ENCODE peak calls at places on chromosome 22, in six cellular contexts. X is keratinocyte; S is CD8-positive, alpha-beta T cell; L is AG09309; Q is coronary artery; B is cardiac fibroblast. Z is an unnamed sample.

GRCh38 chr22:46073683-46074504 is 76.4 kb upstream of the PPARA start:
- DNase-seq in X (no peak), B (peak; percentile 50), S (no peak), Q (peak; percentile 83), L (no peak), Z (peak; percentile 9)

GRCh38 chr22:44074286-44074984 is 50.3 kb downstream of the PARVB start:
- DNase-seq in B (no peak), S (no peak), Q (no peak), X (no peak), L (no peak), Z (no peak)

GRCh38 chr22:22684605-22685561 is 40.5 kb downstream of the GGTLC2 start:
- DNase-seq in X (no peak), S (no peak), B (peak; percentile 72), Q (no peak), L (peak; percentile 0), Z (no peak)

GRCh38 chr22:23306438-23306921 is 126.2 kb downstream of the BCR start:
- DNase-seq in B (peak; percentile 91), X (no peak), S (no peak), L (peak; percentile 16), Q (peak; percentile 80), Z (peak; percentile 42)

GRCh38 chr22:37343343-37343742 is 61.0 kb downstream of the CYTH4 start:
- DNase-seq in B (no peak), L (no peak), X (no peak), S (no peak), Q (no peak), Z (no peak)

GRCh38 chr22:38262051-38262795 is 10.6 kb downstream of the TMEM184B start:
- DNase-seq in S (peak; percentile 43), Q (no peak), B (peak; percentile 30), X (no peak), L (no peak), Z (peak; percentile 70)

GRCh38 chr22:20615021-20615420 is 107.6 kb downstream of the MED15 start:
- DNase-seq in S (no peak), Q (no peak), B (no peak), L (no peak), X (no peak), Z (peak; percentile 8)

GRCh38 chr22:22924369-22925145 is 36.9 kb downstream of the IGLL5 start:
- DNase-seq in B (no peak), S (no peak), Q (no peak), X (no peak), L (no peak), Z (no peak)

GRCh38 chr22:17919276-17920144 is 104.9 kb downstream of the MICAL3 start:
- DNase-seq in L (no peak), S (no peak), X (no peak), B (no peak), Q (no peak), Z (no peak)

GRCh38 chr22:44005524-44005923 is 18.6 kb upstream of the PARVB start:
- DNase-seq in Q (no peak), B (no peak), S (no peak), L (no peak), X (no peak), Z (no peak)

GRCh38 chr22:38489561-38490133 is 16.5 kb downstream of the DDX17 start:
- DNase-seq in B (no peak), L (no peak), X (no peak), S (no peak), Q (no peak), Z (no peak)

GRCh38 chr22:26430600-26430999 is 1.5 kb downstream of the ASPHD2 start:
- DNase-seq in B (no peak), L (no peak), X (no peak), Q (no peak), S (no peak), Z (no peak)

GRCh38 chr22:35893698-35894097 is 134.9 kb downstream of the RBFOX2 start:
- DNase-seq in B (peak; percentile 84), L (no peak), X (no peak), S (no peak), Q (no peak), Z (no peak)

GRCh38 chr22:26536056-26536761 is 23.9 kb upstream of the TFIP11 start:
- DNase-seq in Q (no peak), B (no peak), S (no peak), L (no peak), X (no peak), Z (peak; percentile 54)

GRCh38 chr22:36201630-36202312 is at the start of gene APOL4:
- DNase-seq in Q (no peak), S (no peak), X (no peak), L (no peak), B (peak; percentile 79), Z (no peak)

GRCh38 chr22:20238567-20239062 is 29.5 kb downstream of the RTN4R start:
- DNase-seq in S (peak; percentile 56), B (no peak), L (no peak), X (no peak), Q (no peak), Z (peak; percentile 16)

GRCh38 chr22:37802310-37803194 is 5.2 kb upstream of the GCAT start:
- DNase-seq in S (no peak), Q (no peak), L (no peak), B (peak; percentile 65), X (no peak), Z (no peak)

GRCh38 chr22:45638834-45639746 is 32.5 kb upstream of the ATXN10 start:
- DNase-seq in S (no peak), B (peak; percentile 66), X (peak; percentile 57), L (no peak), Q (no peak), Z (peak; percentile 83)

GRCh38 chr22:23501244-23501643 is 78.8 kb downstream of the IGLL1 start:
- DNase-seq in B (no peak), L (no peak), Q (no peak), X (no peak), S (no peak), Z (peak; percentile 5)

GRCh38 chr22:45207981-45208664 is 32.6 kb downstream of the KIAA0930 start:
- DNase-seq in L (no peak), S (no peak), X (no peak), Q (no peak), B (no peak), Z (peak; percentile 89)

GRCh38 chr22:28440517-28441366 is 238.9 kb downstream of the TTC28 start:
- DNase-seq in L (no peak), X (no peak), Q (no peak), S (no peak), B (peak; percentile 82), Z (no peak)

GRCh38 chr22:28441720-28442263 is 237.8 kb downstream of the TTC28 start:
- DNase-seq in L (no peak), X (no peak), Q (no peak), S (no peak), B (peak; percentile 22), Z (no peak)

GRCh38 chr22:28444659-28445058 is 235.0 kb downstream of the TTC28 start:
- DNase-seq in S (no peak), L (no peak), B (no peak), X (no peak), Q (no peak), Z (no peak)

GRCh38 chr22:28442951-28443876 is 236.4 kb downstream of the TTC28 start:
- DNase-seq in S (no peak), X (no peak), L (no peak), B (peak; percentile 85), Q (no peak), Z (peak; percentile 43)

DNA sequence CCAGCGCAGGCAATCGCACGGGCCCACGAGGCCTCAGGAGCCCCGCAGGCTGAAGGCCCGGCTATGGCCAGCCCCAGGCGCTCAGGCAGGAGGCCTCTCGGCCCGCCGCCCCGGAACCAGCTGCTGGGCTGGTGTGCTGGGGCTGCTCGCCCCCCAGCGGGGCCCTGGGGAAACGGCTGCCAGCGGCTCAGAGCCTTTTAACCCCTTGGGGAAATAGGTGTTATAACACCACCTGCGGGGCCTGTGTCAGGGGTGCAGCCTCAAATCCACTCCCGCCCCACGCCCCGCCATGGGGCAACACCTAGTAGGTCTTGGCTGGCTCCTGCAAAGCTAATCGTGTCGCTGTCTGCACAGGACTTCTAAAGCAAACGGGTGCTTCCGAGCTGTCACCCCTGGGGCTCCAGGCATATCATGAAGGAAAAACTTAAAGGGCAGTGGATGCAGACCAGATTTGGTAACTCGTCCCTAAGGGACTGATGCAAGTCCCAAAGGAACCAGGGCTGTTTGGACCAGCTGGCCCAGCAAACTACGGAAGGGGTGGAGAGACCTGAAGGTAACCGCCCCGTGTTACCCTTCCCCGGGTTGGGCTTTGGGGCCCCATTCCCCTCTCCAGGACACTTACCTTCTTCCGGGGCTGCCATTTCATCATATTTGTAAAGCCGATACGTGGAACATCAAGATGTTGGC is 237.2 kb downstream of the TTC28 start:
- DNase-seq in Q (peak; percentile 83), X (no peak), S (peak; percentile 56), B (peak; percentile 81), L (no peak), Z (peak; percentile 51)
- TF ChIP-seq CTCF in Q (peak; percentile 34), X (peak; percentile 85), S (peak; percentile 56), B (peak; percentile 64), L (peak; percentile 80), Z (peak; percentile 88)

GRCh38 chr22:30996462-30996861 is 27.4 kb downstream of the TUG1 start:
- DNase-seq in Q (no peak), S (no peak), X (no peak), B (no peak), L (no peak), Z (no peak)
- TF ChIP-seq CTCF in Q (no peak), S (no peak), X (no peak), B (no peak), L (no peak), Z (no peak)

GRCh38 chr22:42074846-42075245 is 798 bp downstream of the PHETA2 start:
- DNase-seq in X (no peak), S (no peak), B (no peak), Q (no peak), L (no peak), Z (no peak)

GRCh38 chr22:42075277-42075676 is 1.2 kb downstream of the PHETA2 start:
- DNase-seq in L (no peak), S (no peak), B (no peak), X (no peak), Q (no peak), Z (no peak)

GRCh38 chr22:42072606-42073330 is 1.3 kb upstream of the PHETA2 start:
- DNase-seq in X (no peak), L (no peak), S (no peak), Q (no peak), B (no peak), Z (no peak)

GRCh38 chr22:42073568-42074152 is 388 bp upstream of the PHETA2 start:
- DNase-seq in B (no peak), L (no peak), S (no peak), X (no peak), Q (no peak), Z (no peak)

DNA sequence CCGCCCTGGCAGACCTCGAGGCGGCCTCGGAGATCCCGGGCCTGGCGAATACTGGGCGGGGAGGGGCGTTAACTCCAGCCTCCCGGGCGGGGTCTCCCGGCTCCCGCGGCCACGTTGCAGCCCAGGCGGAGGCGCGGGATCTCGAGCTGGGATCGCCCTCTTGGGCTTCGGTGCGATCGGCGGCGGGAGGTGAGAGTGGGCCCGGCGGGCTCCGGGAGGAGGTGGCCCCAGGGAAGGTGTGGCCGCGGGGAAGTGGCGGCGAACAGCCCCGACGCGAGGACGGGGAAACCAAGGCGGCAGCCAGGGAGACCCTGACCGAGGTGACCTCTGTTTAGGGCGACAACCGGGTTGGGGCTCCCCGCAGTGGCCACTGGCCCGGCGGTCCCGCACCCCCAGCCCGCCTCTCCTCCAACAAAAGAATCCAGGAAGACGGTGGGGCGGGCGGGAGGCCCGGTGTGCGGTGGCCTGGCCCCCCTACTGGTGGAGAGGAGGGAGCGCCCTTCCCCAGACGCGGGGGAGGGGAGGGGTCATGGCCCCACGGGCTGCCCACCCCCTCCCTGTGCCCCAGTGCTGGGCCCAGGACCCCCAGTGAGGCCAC is at the start of gene PHETA2:
- DNase-seq in X (no peak), B (peak; percentile 60), L (no peak), Q (no peak), S (peak; percentile 56), Z (no peak)
- TF ChIP-seq CTCF in X (peak; percentile 28), B (peak; percentile 55), L (peak; percentile 60), Q (no peak), S (no peak), Z (peak; percentile 43)

GRCh38 chr22:49026476-49027121 is 801.1 kb downstream of the BRD1 start:
- DNase-seq in Q (no peak), B (no peak), X (no peak), L (no peak), S (no peak), Z (no peak)
- TF ChIP-seq CTCF in Q (no peak), B (no peak), X (no peak), L (no peak), S (no peak), Z (no peak)

Z was measured in bronchial epithelial cell.